ENCODE peak calls at places on chromosomes 11 and 22, in seven cellular contexts. One of them, this sample, is unnamed.
A peak's percentile ranks its signal among the peaks of the same experiment; 100 is the strongest.

GRCh38 chr11:55707029-55707428 is 45.0 kb downstream of the OR4C6 start:
- DNase-seq in cardiac septum: no peak
- DNase-seq in D341Med: peak; percentile 22
- DNase-seq in M059J: peak; percentile 23
- DNase-seq in GM12891: no peak
- DNase-seq in chondrocyte: no peak
- DNase-seq in left lobe of liver: no peak
- DNase-seq in this sample: peak; percentile 43

GRCh38 chr11:15258433-15259350 is 144.0 kb downstream of the INSC start:
- DNase-seq in GM12891: no peak
- DNase-seq in cardiac septum: no peak
- DNase-seq in chondrocyte: no peak
- DNase-seq in left lobe of liver: no peak
- DNase-seq in M059J: peak; percentile 23
- DNase-seq in D341Med: no peak
- DNase-seq in this sample: peak; percentile 51

GRCh38 chr22:20651286-20651685 is 122.6 kb upstream of the SERPIND1 start:
- DNase-seq in GM12891: no peak
- DNase-seq in D341Med: no peak
- DNase-seq in chondrocyte: no peak
- DNase-seq in cardiac septum: no peak
- DNase-seq in left lobe of liver: no peak
- DNase-seq in M059J: no peak
- DNase-seq in this sample: no peak

GRCh38 chr11:88538088-88538487 is 200.6 kb upstream of the CTSC start:
- DNase-seq in D341Med: no peak
- DNase-seq in M059J: no peak
- DNase-seq in GM12891: no peak
- DNase-seq in left lobe of liver: no peak
- DNase-seq in cardiac septum: no peak
- DNase-seq in chondrocyte: no peak
- DNase-seq in this sample: peak; percentile 85

GRCh38 chr11:130861902-130862552 is 54.3 kb downstream of the SNX19 start:
- DNase-seq in GM12891: peak; percentile 58
- DNase-seq in cardiac septum: peak; percentile 96
- DNase-seq in left lobe of liver: peak; percentile 87
- DNase-seq in chondrocyte: no peak
- DNase-seq in M059J: peak; percentile 83
- DNase-seq in D341Med: peak; percentile 92
- DNase-seq in this sample: peak; percentile 89

GRCh38 chr11:44221486-44221885 is 88.5 kb downstream of the ALX4 start:
- DNase-seq in left lobe of liver: no peak
- DNase-seq in chondrocyte: no peak
- DNase-seq in D341Med: no peak
- DNase-seq in M059J: no peak
- DNase-seq in GM12891: no peak
- DNase-seq in cardiac septum: no peak
- DNase-seq in this sample: no peak

GRCh38 chr11:123069878-123070821 is 8.2 kb upstream of the HSPA8 start:
- DNase-seq in chondrocyte: no peak
- DNase-seq in D341Med: no peak
- DNase-seq in M059J: no peak
- DNase-seq in GM12891: no peak
- DNase-seq in cardiac septum: no peak
- DNase-seq in left lobe of liver: no peak
- DNase-seq in this sample: no peak

GRCh38 chr11:128664286-128664685 is 29.6 kb upstream of the FLI1 start:
- DNase-seq in left lobe of liver: no peak
- DNase-seq in D341Med: peak; percentile 55
- DNase-seq in M059J: no peak
- DNase-seq in chondrocyte: no peak
- DNase-seq in cardiac septum: no peak
- DNase-seq in GM12891: no peak
- DNase-seq in this sample: no peak

GRCh38 chr11:94774345-94774744 is 6.2 kb downstream of the AMOTL1 start:
- DNase-seq in left lobe of liver: no peak
- DNase-seq in GM12891: no peak
- DNase-seq in cardiac septum: no peak
- DNase-seq in D341Med: no peak
- DNase-seq in M059J: peak; percentile 67
- DNase-seq in chondrocyte: no peak
- DNase-seq in this sample: peak; percentile 64

GRCh38 chr22:18156878-18157713 is 7.1 kb downstream of the USP18 start:
- DNase-seq in M059J: peak; percentile 97
- DNase-seq in left lobe of liver: peak; percentile 57
- DNase-seq in chondrocyte: no peak
- DNase-seq in cardiac septum: no peak
- DNase-seq in GM12891: no peak
- DNase-seq in D341Med: peak; percentile 81
- DNase-seq in this sample: peak; percentile 96

GRCh38 chr11:88352139-88352538 is 14.6 kb upstream of the CTSC start:
- DNase-seq in D341Med: no peak
- DNase-seq in chondrocyte: no peak
- DNase-seq in M059J: peak; percentile 78
- DNase-seq in GM12891: no peak
- DNase-seq in left lobe of liver: no peak
- DNase-seq in cardiac septum: no peak
- DNase-seq in this sample: no peak

GRCh38 chr11:64932324-64932723 is 3.4 kb downstream of the GPHA2 start:
- DNase-seq in cardiac septum: no peak
- DNase-seq in D341Med: no peak
- DNase-seq in left lobe of liver: no peak
- DNase-seq in M059J: no peak
- DNase-seq in GM12891: no peak
- DNase-seq in chondrocyte: no peak
- DNase-seq in this sample: no peak

GRCh38 chr11:37724305-37724704 is 1126.3 kb upstream of the RAG2 start:
- DNase-seq in M059J: no peak
- DNase-seq in left lobe of liver: no peak
- DNase-seq in chondrocyte: no peak
- DNase-seq in cardiac septum: no peak
- DNase-seq in GM12891: no peak
- DNase-seq in D341Med: no peak
- DNase-seq in this sample: no peak

GRCh38 chr22:40385041-40385782 is 14.8 kb downstream of the SGSM3 start:
- DNase-seq in left lobe of liver: no peak
- DNase-seq in D341Med: no peak
- DNase-seq in M059J: no peak
- DNase-seq in cardiac septum: no peak
- DNase-seq in chondrocyte: no peak
- DNase-seq in GM12891: no peak
- DNase-seq in this sample: no peak

GRCh38 chr11:59186130-59186594 is 14.2 kb downstream of the DTX4 start:
- DNase-seq in chondrocyte: no peak
- DNase-seq in left lobe of liver: no peak
- DNase-seq in GM12891: peak; percentile 60
- DNase-seq in cardiac septum: no peak
- DNase-seq in D341Med: peak; percentile 65
- DNase-seq in M059J: peak; percentile 30
- DNase-seq in this sample: peak; percentile 46

GRCh38 chr22:25407226-25407858 is 157.1 kb upstream of the GRK3 start:
- DNase-seq in GM12891: no peak
- DNase-seq in left lobe of liver: peak; percentile 26
- DNase-seq in cardiac septum: peak; percentile 7
- DNase-seq in D341Med: no peak
- DNase-seq in M059J: no peak
- DNase-seq in chondrocyte: no peak
- DNase-seq in this sample: no peak

GRCh38 chr22:26273011-26273675 is 103.9 kb downstream of the SEZ6L start:
- DNase-seq in left lobe of liver: no peak
- DNase-seq in cardiac septum: no peak
- DNase-seq in D341Med: no peak
- DNase-seq in GM12891: no peak
- DNase-seq in chondrocyte: no peak
- DNase-seq in M059J: no peak
- DNase-seq in this sample: no peak

GRCh38 chr22:45878051-45878764 is 98.8 kb downstream of the WNT7B start:
- DNase-seq in M059J: no peak
- DNase-seq in chondrocyte: peak; percentile 87
- DNase-seq in cardiac septum: peak; percentile 74
- DNase-seq in D341Med: peak; percentile 70
- DNase-seq in GM12891: no peak
- DNase-seq in left lobe of liver: peak; percentile 28
- DNase-seq in this sample: no peak

GRCh38 chr11:23078289-23078971 is 218.2 kb upstream of the CCDC179 start:
- DNase-seq in chondrocyte: no peak
- DNase-seq in cardiac septum: no peak
- DNase-seq in M059J: peak; percentile 5
- DNase-seq in D341Med: no peak
- DNase-seq in GM12891: no peak
- DNase-seq in left lobe of liver: no peak
- DNase-seq in this sample: peak; percentile 85

GRCh38 chr22:34105461-34106062 is 185.3 kb upstream of the LARGE1 start:
- DNase-seq in cardiac septum: no peak
- DNase-seq in D341Med: peak; percentile 65
- DNase-seq in chondrocyte: no peak
- DNase-seq in left lobe of liver: peak; percentile 66
- DNase-seq in M059J: peak; percentile 1
- DNase-seq in GM12891: no peak
- DNase-seq in this sample: no peak

GRCh38 chr22:27204280-27204679 is 546.9 kb downstream of the MIAT start:
- DNase-seq in chondrocyte: no peak
- DNase-seq in D341Med: no peak
- DNase-seq in cardiac septum: no peak
- DNase-seq in left lobe of liver: no peak
- DNase-seq in M059J: no peak
- DNase-seq in GM12891: no peak
- DNase-seq in this sample: no peak

GRCh38 chr11:44577231-44577834 is 11.9 kb downstream of the CD82 start:
- DNase-seq in chondrocyte: no peak
- DNase-seq in D341Med: no peak
- DNase-seq in GM12891: no peak
- DNase-seq in left lobe of liver: no peak
- DNase-seq in cardiac septum: no peak
- DNase-seq in M059J: no peak
- DNase-seq in this sample: no peak

GRCh38 chr22:43173566-43173965 is 13.4 kb downstream of the TTLL12 start:
- DNase-seq in chondrocyte: no peak
- DNase-seq in M059J: no peak
- DNase-seq in left lobe of liver: no peak
- DNase-seq in GM12891: no peak
- DNase-seq in cardiac septum: no peak
- DNase-seq in D341Med: no peak
- DNase-seq in this sample: no peak

GRCh38 chr11:112564228-112564955 is 303.7 kb upstream of the PLET1 start:
- DNase-seq in D341Med: no peak
- DNase-seq in GM12891: no peak
- DNase-seq in cardiac septum: no peak
- DNase-seq in M059J: peak; percentile 88
- DNase-seq in chondrocyte: no peak
- DNase-seq in left lobe of liver: peak; percentile 83
- DNase-seq in this sample: peak; percentile 40

GRCh38 chr22:44969817-44970216 is 40.0 kb downstream of the PHF21B start:
- DNase-seq in M059J: no peak
- DNase-seq in GM12891: no peak
- DNase-seq in chondrocyte: no peak
- DNase-seq in left lobe of liver: no peak
- DNase-seq in cardiac septum: no peak
- DNase-seq in D341Med: no peak
- DNase-seq in this sample: no peak

GRCh38 chr11:30741039-30741550 is 154.9 kb upstream of the MPPED2 start:
- DNase-seq in M059J: peak; percentile 49
- DNase-seq in cardiac septum: no peak
- DNase-seq in GM12891: no peak
- DNase-seq in chondrocyte: no peak
- DNase-seq in D341Med: no peak
- DNase-seq in left lobe of liver: no peak
- DNase-seq in this sample: no peak

GRCh38 chr11:133907841-133908241 is 48.9 kb downstream of the IGSF9B start:
- DNase-seq in M059J: no peak
- DNase-seq in chondrocyte: peak; percentile 52
- DNase-seq in cardiac septum: no peak
- DNase-seq in D341Med: no peak
- DNase-seq in GM12891: no peak
- DNase-seq in left lobe of liver: no peak
- DNase-seq in this sample: no peak

GRCh38 chr11:7028141-7028540 is 7.9 kb downstream of the NLRP14 start:
- DNase-seq in GM12891: no peak
- DNase-seq in M059J: no peak
- DNase-seq in cardiac septum: no peak
- DNase-seq in D341Med: no peak
- DNase-seq in chondrocyte: no peak
- DNase-seq in left lobe of liver: no peak
- DNase-seq in this sample: no peak

GRCh38 chr11:63535734-63536133 is 874 bp upstream of the PLAAT4 start:
- DNase-seq in GM12891: no peak
- DNase-seq in chondrocyte: no peak
- DNase-seq in left lobe of liver: no peak
- DNase-seq in M059J: peak; percentile 72
- DNase-seq in cardiac septum: no peak
- DNase-seq in D341Med: no peak
- DNase-seq in this sample: peak; percentile 42

GRCh38 chr11:62705401-62705800 is 1.8 kb downstream of the BSCL2 start:
- DNase-seq in left lobe of liver: no peak
- DNase-seq in cardiac septum: peak; percentile 39
- DNase-seq in D341Med: peak; percentile 64
- DNase-seq in chondrocyte: no peak
- DNase-seq in M059J: peak; percentile 50
- DNase-seq in GM12891: no peak
- DNase-seq in this sample: no peak

GRCh38 chr11:75598264-75598663 is 36.2 kb downstream of the SERPINH1 start:
- DNase-seq in GM12891: no peak
- DNase-seq in M059J: no peak
- DNase-seq in D341Med: no peak
- DNase-seq in left lobe of liver: no peak
- DNase-seq in chondrocyte: no peak
- DNase-seq in cardiac septum: no peak
- DNase-seq in this sample: no peak

GRCh38 chr11:36459046-36459445 is 51.0 kb downstream of the TRAF6 start:
- DNase-seq in M059J: no peak
- DNase-seq in chondrocyte: no peak
- DNase-seq in left lobe of liver: no peak
- DNase-seq in D341Med: no peak
- DNase-seq in GM12891: no peak
- DNase-seq in cardiac septum: no peak
- DNase-seq in this sample: no peak

GRCh38 chr11:108218455-108218854 is 4.0 kb downstream of the NPAT start:
- DNase-seq in GM12891: no peak
- DNase-seq in cardiac septum: no peak
- DNase-seq in M059J: peak; percentile 23
- DNase-seq in D341Med: no peak
- DNase-seq in chondrocyte: no peak
- DNase-seq in left lobe of liver: no peak
- DNase-seq in this sample: peak; percentile 27

GRCh38 chr22:49709464-49709863 is 118.2 kb downstream of the BRD1 start:
- DNase-seq in M059J: no peak
- DNase-seq in D341Med: no peak
- DNase-seq in GM12891: no peak
- DNase-seq in chondrocyte: no peak
- DNase-seq in cardiac septum: no peak
- DNase-seq in left lobe of liver: no peak
- DNase-seq in this sample: no peak

GRCh38 chr11:12386745-12387144 is 9.4 kb downstream of the PARVA start:
- DNase-seq in cardiac septum: no peak
- DNase-seq in M059J: no peak
- DNase-seq in chondrocyte: no peak
- DNase-seq in D341Med: no peak
- DNase-seq in GM12891: no peak
- DNase-seq in left lobe of liver: no peak
- DNase-seq in this sample: no peak

GRCh38 chr11:59263225-59263894 is 50.6 kb upstream of the MPEG1 start:
- DNase-seq in D341Med: peak; percentile 50
- DNase-seq in cardiac septum: no peak
- DNase-seq in chondrocyte: no peak
- DNase-seq in GM12891: no peak
- DNase-seq in M059J: no peak
- DNase-seq in left lobe of liver: no peak
- DNase-seq in this sample: no peak

GRCh38 chr22:43298062-43298801 is 44.9 kb downstream of the SCUBE1 start:
- DNase-seq in D341Med: no peak
- DNase-seq in GM12891: no peak
- DNase-seq in chondrocyte: no peak
- DNase-seq in M059J: no peak
- DNase-seq in cardiac septum: no peak
- DNase-seq in left lobe of liver: no peak
- DNase-seq in this sample: no peak